ENCODE peak calls at places on chromosomes 4 and X, in eight cellular contexts. L, I, K, T, N, A, E and B are unnamed samples.

GRCh38 chr4:61446957-61447356 is 246.8 kb downstream of the ADGRL3 start:
- DNase-seq in L (no peak), I (no peak), K (no peak), T (no peak), N (no peak), A (no peak), E (no peak), B (no peak)

GRCh38 chrX:34382416-34382815 is 250.3 kb upstream of the FAM47A start:
- DNase-seq in L (no peak), I (no peak), K (peak), T (no peak), N (no peak), A (no peak), E (no peak), B (no peak)

GRCh38 chr4:105966046-105966445 is 70.8 kb downstream of the NPNT start:
- DNase-seq in L (no peak), I (no peak), K (no peak), T (no peak), N (no peak), A (no peak), E (no peak), B (no peak)

GRCh38 chr4:8819019-8819418 is 52.6 kb downstream of the HMX1 start:
- DNase-seq in L (peak), I (no peak), K (no peak), T (no peak), N (no peak), A (no peak), E (no peak), B (peak)

GRCh38 chrX:16711219-16712115 is 1.0 kb downstream of the CTPS2 start:
- DNase-seq in L (no peak), I (peak), K (no peak), T (no peak), N (no peak), A (no peak), E (peak), B (no peak)

GRCh38 chr4:148642907-148643306 is 200.7 kb upstream of the NR3C2 start:
- DNase-seq in L (no peak), I (no peak), K (no peak), T (no peak), N (no peak), A (no peak), E (no peak), B (no peak)

GRCh38 chrX:118935352-118935751 is 39.1 kb upstream of the LONRF3 start:
- DNase-seq in L (no peak), I (no peak), K (no peak), T (no peak), N (no peak), A (no peak), E (no peak), B (no peak)

GRCh38 chrX:132837126-132837525 is 121.3 kb downstream of the HS6ST2 start:
- DNase-seq in L (no peak), I (no peak), K (no peak), T (peak), N (no peak), A (no peak), E (no peak), B (no peak)

GRCh38 chrX:12460929-12461328 is 322.7 kb downstream of the FRMPD4 start:
- DNase-seq in L (no peak), I (no peak), K (no peak), T (no peak), N (no peak), A (no peak), E (no peak), B (no peak)

GRCh38 chr4:99949999-99950912 is at the start of gene H2AZ1:
- DNase-seq in L (peak), I (peak), K (peak), T (peak), N (peak), A (peak), E (peak), B (peak)

GRCh38 chr4:20260821-20261220 is 9.1 kb downstream of the SLIT2 start:
- DNase-seq in L (no peak), I (no peak), K (no peak), T (no peak), N (no peak), A (no peak), E (no peak), B (no peak)

GRCh38 chr4:38387348-38387747 is 276.7 kb upstream of the KLF3 start:
- DNase-seq in L (peak), I (peak), K (peak), T (no peak), N (no peak), A (no peak), E (no peak), B (no peak)

GRCh38 chrX:101390664-101391525 is at the start of gene RPL36A:
- DNase-seq in L (peak), I (peak), K (peak), T (peak), N (peak), A (peak), E (peak), B (peak)

GRCh38 chr4:82983450-82983849 is 27.2 kb downstream of the LIN54 start:
- DNase-seq in L (no peak), I (no peak), K (no peak), T (no peak), N (no peak), A (no peak), E (no peak), B (no peak)

GRCh38 chr4:173477016-173477415 is 53.0 kb downstream of the HAND2 start:
- DNase-seq in L (no peak), I (no peak), K (no peak), T (no peak), N (no peak), A (no peak), E (no peak), B (no peak)

GRCh38 chrX:97057349-97057909 is 173.7 kb downstream of the RPA4 start:
- DNase-seq in L (no peak), I (no peak), K (peak), T (no peak), N (no peak), A (no peak), E (no peak), B (no peak)

GRCh38 chr4:71860643-71861042 is 76.8 kb upstream of the GC start:
- DNase-seq in L (no peak), I (no peak), K (no peak), T (peak), N (no peak), A (no peak), E (no peak), B (no peak)

GRCh38 chr4:151568966-151569365 is 160.0 kb downstream of the FHIP1A start:
- DNase-seq in L (no peak), I (no peak), K (no peak), T (no peak), N (no peak), A (no peak), E (no peak), B (no peak)

GRCh38 chrX:12441376-12442128 is 303.3 kb downstream of the FRMPD4 start:
- DNase-seq in L (no peak), I (no peak), K (no peak), T (no peak), N (no peak), A (no peak), E (no peak), B (no peak)

GRCh38 chrX:51776851-51777250 is 33.6 kb downstream of the GSPT2 start:
- DNase-seq in L (no peak), I (no peak), K (no peak), T (no peak), N (no peak), A (no peak), E (no peak), B (no peak)

GRCh38 chr4:20318011-20318898 is 66.5 kb downstream of the SLIT2 start:
- DNase-seq in L (no peak), I (no peak), K (no peak), T (no peak), N (no peak), A (no peak), E (no peak), B (no peak)

GRCh38 chrX:17859609-17860178 is 1.4 kb downstream of the RAI2 start:
- DNase-seq in L (no peak), I (no peak), K (peak), T (no peak), N (no peak), A (no peak), E (no peak), B (peak)

GRCh38 chr4:40462326-40462725 is 127.2 kb downstream of the CHRNA9 start:
- DNase-seq in L (no peak), I (no peak), K (no peak), T (no peak), N (no peak), A (peak), E (peak), B (no peak)

GRCh38 chrX:349196-349595 is 30.6 kb upstream of the GTPBP6 start:
- DNase-seq in L (peak), I (peak), K (no peak), T (no peak), N (no peak), A (no peak), E (no peak), B (no peak)

GRCh38 chr4:76342191-76342590 is 35.7 kb downstream of the STBD1 start:
- DNase-seq in L (no peak), I (no peak), K (no peak), T (no peak), N (no peak), A (no peak), E (no peak), B (no peak)
- TF ChIP-seq POLR2AphosphoS5 in L (no peak), I (peak), K (no peak), T (no peak), N (no peak), A (no peak), E (no peak), B (no peak)

GRCh38 chrX:18949902-18950301 is 34.0 kb downstream of the PHKA2 start:
- DNase-seq in L (no peak), I (no peak), K (no peak), T (no peak), N (no peak), A (no peak), E (no peak), B (no peak)

GRCh38 chrX:18951032-18951431 is 32.9 kb downstream of the PHKA2 start:
- DNase-seq in L (no peak), I (no peak), K (no peak), T (no peak), N (no peak), A (no peak), E (no peak), B (no peak)

GRCh38 chrX:18956322-18957032 is 27.4 kb downstream of the PHKA2 start:
- DNase-seq in L (no peak), I (no peak), K (no peak), T (no peak), N (no peak), A (no peak), E (no peak), B (no peak)

DNA sequence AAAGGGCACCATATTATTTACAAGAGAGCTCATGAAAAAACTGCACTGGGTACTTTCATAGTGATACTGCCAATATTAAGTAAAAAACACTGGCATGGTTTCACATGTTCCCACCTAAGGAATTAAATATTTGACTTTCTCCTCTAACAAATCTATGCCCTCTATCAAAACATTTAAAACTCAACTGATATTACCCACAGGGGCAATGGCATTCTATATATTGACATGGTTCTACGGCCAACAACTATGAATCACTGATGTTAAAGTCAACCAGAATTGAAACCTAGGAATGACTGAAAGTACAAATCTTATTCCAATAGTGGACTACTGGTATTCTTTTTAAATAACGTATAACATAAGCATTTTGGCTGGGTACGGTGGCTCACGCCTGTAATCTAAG is 28.2 kb downstream of the PHKA2 start:
- DNase-seq in L (no peak), I (no peak), K (no peak), T (no peak), N (no peak), A (no peak), E (no peak), B (no peak)
- TF ChIP-seq POLR2AphosphoS5 in L (no peak), I (no peak), K (no peak), T (no peak), N (no peak), A (no peak), E (no peak), B (no peak)

GRCh38 chr4:44446191-44446590 is 2.4 kb downstream of the KCTD8 start:
- DNase-seq in L (no peak), I (no peak), K (no peak), T (no peak), N (no peak), A (no peak), E (no peak), B (no peak)

GRCh38 chr4:44448548-44449443 is at the start of gene KCTD8:
- DNase-seq in L (peak), I (peak), K (peak), T (no peak), N (no peak), A (peak), E (peak), B (peak)

GRCh38 chr4:44446801-44447562 is 1.6 kb downstream of the KCTD8 start:
- DNase-seq in L (no peak), I (peak), K (no peak), T (no peak), N (no peak), A (no peak), E (no peak), B (no peak)

GRCh38 chr4:44447563-44448504 is 775 bp downstream of the KCTD8 start:
- DNase-seq in L (no peak), I (peak), K (peak), T (no peak), N (no peak), A (no peak), E (no peak), B (no peak)
- TF ChIP-seq POLR2AphosphoS5 in L (no peak), I (no peak), K (no peak), T (no peak), N (no peak), A (no peak), E (no peak), B (no peak)

GRCh38 chr4:24514808-24515207 is 69.5 kb downstream of the DHX15 start:
- DNase-seq in L (no peak), I (no peak), K (no peak), T (no peak), N (no peak), A (no peak), E (no peak), B (no peak)
- TF ChIP-seq POLR2AphosphoS5 in L (no peak), I (no peak), K (no peak), T (no peak), N (no peak), A (no peak), E (no peak), B (no peak)

GRCh38 chr4:144732584-144733130 is 86.7 kb downstream of the HHIP start:
- DNase-seq in L (no peak), I (no peak), K (no peak), T (no peak), N (no peak), A (no peak), E (no peak), B (no peak)
- TF ChIP-seq POLR2AphosphoS5 in L (no peak), I (no peak), K (no peak), T (no peak), N (no peak), A (no peak), E (no peak), B (no peak)

GRCh38 chrX:150211988-150212387 is 151.1 kb upstream of the MAMLD1 start:
- DNase-seq in L (no peak), I (no peak), K (no peak), T (no peak), N (no peak), A (no peak), E (no peak), B (no peak)
- TF ChIP-seq POLR2AphosphoS5 in L (no peak), I (no peak), K (no peak), T (no peak), N (no peak), A (no peak), E (no peak), B (no peak)

DNA sequence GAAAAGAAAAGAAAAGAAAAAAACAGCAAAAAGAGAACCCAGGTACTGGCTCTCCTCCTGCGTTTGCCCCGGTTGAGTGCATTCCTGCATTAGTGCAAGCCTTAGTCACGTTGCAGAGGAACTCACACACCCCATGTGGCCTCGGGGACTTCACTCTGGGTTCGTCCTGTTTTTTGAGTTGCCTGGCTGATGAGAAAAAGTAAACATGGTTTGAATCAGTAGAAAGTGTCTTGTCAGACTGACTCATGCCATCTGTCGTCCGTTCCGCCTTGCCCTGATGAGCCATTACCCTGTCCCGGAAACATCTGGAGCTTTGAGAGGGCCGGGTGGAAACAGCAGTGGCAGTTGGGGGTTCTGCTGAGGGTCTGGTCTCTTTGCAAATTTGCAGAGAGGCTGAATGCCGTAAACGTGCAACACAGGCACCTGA is 16.3 kb downstream of the CD99 start:
- DNase-seq in L (peak), I (peak), K (peak), T (peak), N (peak), A (peak), E (peak), B (peak)
- TF ChIP-seq POLR2AphosphoS5 in L (no peak), I (peak), K (peak), T (peak), N (no peak), A (no peak), E (no peak), B (peak)

GRCh38 chr4:2395038-2395437 is 23.4 kb downstream of the ZFYVE28 start:
- DNase-seq in L (no peak), I (no peak), K (no peak), T (no peak), N (no peak), A (no peak), E (no peak), B (no peak)

GRCh38 chr4:2390780-2391490 is 27.5 kb downstream of the ZFYVE28 start:
- DNase-seq in L (no peak), I (no peak), K (no peak), T (no peak), N (no peak), A (no peak), E (no peak), B (no peak)

GRCh38 chr4:2395584-2395983 is 22.9 kb downstream of the ZFYVE28 start:
- DNase-seq in L (no peak), I (no peak), K (no peak), T (no peak), N (no peak), A (no peak), E (no peak), B (no peak)

GRCh38 chr4:2394544-2394943 is 23.9 kb downstream of the ZFYVE28 start:
- DNase-seq in L (no peak), I (no peak), K (no peak), T (no peak), N (no peak), A (no peak), E (no peak), B (no peak)

GRCh38 chr4:2393353-2394270 is 24.8 kb downstream of the ZFYVE28 start:
- DNase-seq in L (no peak), I (no peak), K (peak), T (no peak), N (no peak), A (no peak), E (no peak), B (no peak)
- TF ChIP-seq POLR2AphosphoS5 in L (no peak), I (no peak), K (no peak), T (no peak), N (no peak), A (no peak), E (no peak), B (no peak)

GRCh38 chr4:90174622-90175023 is 47.4 kb downstream of the CCSER1 start:
- DNase-seq in L (no peak), I (no peak), K (no peak), T (peak), N (no peak), A (no peak), E (no peak), B (no peak)
- TF ChIP-seq POLR2AphosphoS5 in L (no peak), I (no peak), K (no peak), T (no peak), N (no peak), A (no peak), E (no peak), B (peak)